ENCODE peak calls at places on chromosomes 7 and 10, in four cellular contexts. P, B, J and W are unnamed samples.

GRCh38 chr10:101217450-101218281 is 11.6 kb downstream of the LBX1 start:
- DNase-seq in P (no peak), B (no peak), J (no peak), W (no peak)

GRCh38 chr7:3482147-3482921 is 181.3 kb downstream of the SDK1 start:
- DNase-seq in P (peak), B (no peak), J (no peak), W (no peak)

GRCh38 chr10:42149027-42149700 is 489.2 kb downstream of the ZNF33B start:
- DNase-seq in P (no peak), B (no peak), J (no peak), W (peak)

GRCh38 chr10:128568491-128568890 is 442.3 kb upstream of the MKI67 start:
- DNase-seq in P (no peak), B (no peak), J (no peak), W (no peak)

GRCh38 chr7:116630932-116631449 is 41.0 kb upstream of the MET start:
- DNase-seq in P (no peak), B (peak), J (no peak), W (peak)

GRCh38 chr7:131108212-131108980 is 219.3 kb upstream of the MKLN1 start:
- DNase-seq in P (no peak), B (no peak), J (no peak), W (peak)

GRCh38 chr7:129169171-129169643 is 19.2 kb upstream of the SMO start:
- DNase-seq in P (no peak), B (peak), J (peak), W (peak)

GRCh38 chr7:37484460-37485063 is 35.9 kb upstream of the ELMO1 start:
- DNase-seq in P (no peak), B (no peak), J (no peak), W (no peak)

GRCh38 chr7:124276005-124276606 is 243.2 kb upstream of the TMEM229A start:
- DNase-seq in P (no peak), B (no peak), J (peak), W (no peak)

GRCh38 chr7:2523461-2523905 is 3.9 kb downstream of the LFNG start:
- DNase-seq in P (no peak), B (peak), J (peak), W (no peak)

GRCh38 chr10:16423599-16423998 is 13.2 kb upstream of the PTER start:
- DNase-seq in P (no peak), B (no peak), J (no peak), W (no peak)

GRCh38 chr7:471866-472639 is 47.6 kb downstream of the PDGFA start:
- DNase-seq in P (no peak), B (peak), J (peak), W (peak)

GRCh38 chr10:109156396-109156795 is 766.9 kb downstream of the XPNPEP1 start:
- DNase-seq in P (no peak), B (no peak), J (no peak), W (no peak)

GRCh38 chr10:71250405-71250804 is 38.0 kb downstream of the UNC5B start:
- DNase-seq in P (no peak), B (no peak), J (no peak), W (no peak)

GRCh38 chr7:18162653-18163052 is 135.0 kb upstream of the PRPS1L1 start:
- DNase-seq in P (no peak), B (no peak), J (no peak), W (no peak)

GRCh38 chr10:96390460-96390864 is 31.7 kb upstream of the OPALIN start:
- DNase-seq in P (no peak), B (peak), J (no peak), W (no peak)

GRCh38 chr7:116356333-116356965 is 143.1 kb upstream of the CAV2 start:
- DNase-seq in P (no peak), B (peak), J (no peak), W (no peak)

GRCh38 chr10:15351099-15351820 is 19.8 kb downstream of the FAM171A1 start:
- DNase-seq in P (no peak), B (no peak), J (no peak), W (no peak)

GRCh38 chr7:134826105-134826504 is 46.7 kb downstream of the CALD1 start:
- DNase-seq in P (no peak), B (no peak), J (no peak), W (no peak)

GRCh38 chr7:2761131-2761624 is 73.2 kb downstream of the AMZ1 start:
- DNase-seq in P (no peak), B (no peak), J (no peak), W (no peak)